ENCODE peak calls at places on chromosomes 3 and 15, in eight cellular contexts. N, Q, V, S, J, D, K and C are unnamed samples.

GRCh38 chr15:25903024-25903581 is 40.0 kb upstream of the ATP10A start:
- DNase-seq in N (no peak), Q (no peak), V (no peak), S (no peak), J (no peak), D (no peak), K (no peak), C (no peak)

GRCh38 chr3:53044371-53045106 is 1.3 kb downstream of the SFMBT1 start:
- DNase-seq in N (no peak), Q (peak), V (no peak), S (no peak), J (no peak), D (peak), K (peak), C (peak)

GRCh38 chr3:162437480-162437879 is 940.9 kb downstream of the OTOL1 start:
- DNase-seq in N (no peak), Q (no peak), V (no peak), S (no peak), J (no peak), D (no peak), K (no peak), C (no peak)

GRCh38 chr15:95252404-95252803 is 1021.0 kb downstream of the MCTP2 start:
- DNase-seq in N (no peak), Q (no peak), V (no peak), S (no peak), J (no peak), D (no peak), K (no peak), C (no peak)

GRCh38 chr15:87368511-87368910 is 888.0 kb downstream of the NTRK3 start:
- DNase-seq in N (no peak), Q (no peak), V (no peak), S (no peak), J (no peak), D (no peak), K (no peak), C (no peak)

GRCh38 chr15:33293619-33294309 is 17.0 kb upstream of the RYR3 start:
- DNase-seq in N (no peak), Q (no peak), V (no peak), S (peak), J (no peak), D (no peak), K (no peak), C (no peak)

GRCh38 chr3:23750573-23751484 is 54.9 kb upstream of the UBE2E1 start:
- DNase-seq in N (no peak), Q (no peak), V (no peak), S (no peak), J (no peak), D (no peak), K (no peak), C (no peak)

GRCh38 chr3:112115161-112115739 is 17.8 kb downstream of the GCSAM start:
- DNase-seq in N (no peak), Q (no peak), V (no peak), S (no peak), J (no peak), D (no peak), K (no peak), C (no peak)

GRCh38 chr3:134650431-134651346 is at the start of gene KY:
- DNase-seq in N (no peak), Q (peak), V (no peak), S (peak), J (no peak), D (peak), K (peak), C (no peak)

GRCh38 chr3:105845488-105845887 is 23.3 kb downstream of the CBLB start:
- DNase-seq in N (no peak), Q (no peak), V (no peak), S (no peak), J (no peak), D (no peak), K (no peak), C (no peak)

GRCh38 chr3:197694251-197694650 is 42.5 kb downstream of the RUBCN start:
- DNase-seq in N (no peak), Q (no peak), V (no peak), S (no peak), J (no peak), D (no peak), K (no peak), C (no peak)

GRCh38 chr3:8629151-8630021 is 15.2 kb downstream of the SSUH2 start:
- DNase-seq in N (peak), Q (no peak), V (peak), S (no peak), J (no peak), D (peak), K (no peak), C (peak)

GRCh38 chr15:51460796-51461195 is 119.3 kb downstream of the GLDN start:
- DNase-seq in N (no peak), Q (no peak), V (no peak), S (no peak), J (no peak), D (no peak), K (no peak), C (no peak)

GRCh38 chr3:151011427-151011826 is 38.9 kb upstream of the CLRN1 start:
- DNase-seq in N (no peak), Q (no peak), V (no peak), S (no peak), J (no peak), D (no peak), K (no peak), C (no peak)

GRCh38 chr3:188584958-188585689 is 431.2 kb downstream of the LPP start:
- DNase-seq in N (no peak), Q (no peak), V (no peak), S (no peak), J (no peak), D (no peak), K (no peak), C (no peak)

GRCh38 chr3:149813367-149814281 is 609 bp downstream of the RNF13 start:
- DNase-seq in N (peak), Q (no peak), V (no peak), S (peak), J (no peak), D (no peak), K (no peak), C (no peak)

GRCh38 chr3:139846729-139847128 is 88.3 kb upstream of the CLSTN2 start:
- DNase-seq in N (no peak), Q (no peak), V (no peak), S (no peak), J (no peak), D (no peak), K (no peak), C (no peak)

GRCh38 chr3:13416002-13416793 is 3.9 kb downstream of the NUP210 start:
- DNase-seq in N (no peak), Q (no peak), V (no peak), S (no peak), J (no peak), D (no peak), K (no peak), C (no peak)

GRCh38 chr3:193826126-193826795 is 233.3 kb downstream of the OPA1 start:
- DNase-seq in N (peak), Q (no peak), V (no peak), S (peak), J (no peak), D (peak), K (peak), C (peak)

GRCh38 chr3:79906106-79906505 is 138.3 kb upstream of the ROBO1 start:
- DNase-seq in N (no peak), Q (no peak), V (no peak), S (no peak), J (no peak), D (no peak), K (no peak), C (no peak)

GRCh38 chr3:126130081-126130855 is 46.3 kb upstream of the SLC41A3 start:
- DNase-seq in N (no peak), Q (no peak), V (no peak), S (peak), J (peak), D (peak), K (peak), C (no peak)

GRCh38 chr15:53811530-53811929 is 52.1 kb upstream of the WDR72 start:
- DNase-seq in N (no peak), Q (no peak), V (peak), S (no peak), J (no peak), D (no peak), K (no peak), C (no peak)

GRCh38 chr3:123732447-123732846 is 147.6 kb upstream of the HACD2 start:
- DNase-seq in N (no peak), Q (no peak), V (no peak), S (no peak), J (no peak), D (no peak), K (no peak), C (peak)

GRCh38 chr3:38588276-38588971 is 61.1 kb downstream of the SCN5A start:
- DNase-seq in N (no peak), Q (peak), V (no peak), S (no peak), J (peak), D (peak), K (peak), C (no peak)

GRCh38 chr15:58378241-58379085 is 53.3 kb upstream of the LIPC start:
- DNase-seq in N (no peak), Q (no peak), V (no peak), S (no peak), J (no peak), D (no peak), K (no peak), C (peak)

GRCh38 chr3:141442914-141443313 is 43.9 kb upstream of the RASA2 start:
- DNase-seq in N (no peak), Q (no peak), V (no peak), S (no peak), J (no peak), D (no peak), K (no peak), C (no peak)

GRCh38 chr3:10286596-10287295 is 6.0 kb downstream of the GHRL start:
- DNase-seq in N (no peak), Q (peak), V (peak), S (no peak), J (no peak), D (no peak), K (no peak), C (peak)

GRCh38 chr3:75171632-75172230 is 492.4 kb upstream of the FRG2C start:
- DNase-seq in N (no peak), Q (no peak), V (no peak), S (no peak), J (no peak), D (no peak), K (no peak), C (no peak)

GRCh38 chr15:94691169-94691568 is 459.8 kb downstream of the MCTP2 start:
- DNase-seq in N (no peak), Q (no peak), V (no peak), S (no peak), J (no peak), D (no peak), K (no peak), C (no peak)

GRCh38 chr3:62615258-62615840 is 242.0 kb upstream of the FEZF2 start:
- DNase-seq in N (no peak), Q (no peak), V (no peak), S (no peak), J (no peak), D (no peak), K (no peak), C (no peak)

GRCh38 chr15:69457304-69458280 is 5.0 kb downstream of the RPLP1 start:
- DNase-seq in N (no peak), Q (no peak), V (no peak), S (no peak), J (no peak), D (no peak), K (no peak), C (no peak)
- TF ChIP-seq POLR2A in N (no peak), Q (no peak), V (no peak), S (no peak), J (no peak), D (no peak), K (no peak), C (no peak)

GRCh38 chr15:48940508-48940907 is 23.2 kb downstream of the SHC4 start:
- DNase-seq in N (no peak), Q (no peak), V (no peak), S (no peak), J (no peak), D (no peak), K (no peak), C (peak)
- TF ChIP-seq POLR2A in N (no peak), Q (no peak), V (no peak), S (no peak), J (no peak), D (no peak), K (no peak), C (no peak)

GRCh38 chr15:77489647-77490046 is 69.0 kb downstream of the HMG20A start:
- DNase-seq in N (no peak), Q (no peak), V (no peak), S (no peak), J (no peak), D (no peak), K (no peak), C (no peak)

GRCh38 chr15:77483426-77483825 is 62.7 kb downstream of the HMG20A start:
- DNase-seq in N (no peak), Q (no peak), V (no peak), S (no peak), J (no peak), D (no peak), K (no peak), C (no peak)

GRCh38 chr15:77484994-77485393 is 64.3 kb downstream of the HMG20A start:
- DNase-seq in N (no peak), Q (no peak), V (no peak), S (no peak), J (no peak), D (no peak), K (no peak), C (no peak)

GRCh38 chr15:77486542-77487478 is 66.1 kb downstream of the HMG20A start:
- DNase-seq in N (no peak), Q (no peak), V (no peak), S (no peak), J (no peak), D (no peak), K (no peak), C (no peak)

DNA sequence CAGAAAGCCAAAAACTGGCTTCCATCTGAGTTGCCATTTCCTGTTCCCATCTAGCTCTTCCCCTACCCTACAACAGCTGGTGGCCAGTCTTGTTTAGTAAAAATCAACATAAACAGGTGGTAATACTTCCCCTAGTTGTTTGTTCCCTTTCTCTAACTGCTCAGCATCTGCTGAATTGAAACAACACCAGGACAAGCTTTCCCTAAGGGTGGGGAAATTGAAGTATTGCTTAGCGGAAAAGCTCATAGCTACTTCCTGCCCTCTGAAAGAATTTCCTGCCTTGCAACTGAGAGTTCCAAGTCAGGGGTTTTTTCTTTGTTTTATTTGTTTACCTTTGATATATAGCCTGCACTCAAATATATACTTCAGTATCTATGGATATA is 66.8 kb downstream of the HMG20A start:
- DNase-seq in N (no peak), Q (no peak), V (no peak), S (no peak), J (no peak), D (no peak), K (no peak), C (no peak)
- TF ChIP-seq POLR2A in N (no peak), Q (no peak), V (no peak), S (no peak), J (no peak), D (no peak), K (no peak), C (no peak)

GRCh38 chr3:930866-931265 is 162.0 kb upstream of the CNTN6 start:
- DNase-seq in N (no peak), Q (no peak), V (no peak), S (no peak), J (no peak), D (no peak), K (no peak), C (no peak)
- TF ChIP-seq POLR2A in N (no peak), Q (no peak), V (no peak), S (no peak), J (no peak), D (no peak), K (no peak), C (no peak)

GRCh38 chr3:133479895-133480669 is 80.2 kb downstream of the BFSP2 start:
- DNase-seq in N (no peak), Q (no peak), V (peak), S (peak), J (no peak), D (no peak), K (no peak), C (no peak)
- TF ChIP-seq POLR2A in N (no peak), Q (no peak), V (no peak), S (no peak), J (no peak), D (no peak), K (no peak), C (no peak)

GRCh38 chr3:50318615-50319014 is 3.9 kb downstream of the HYAL2 start:
- DNase-seq in N (no peak), Q (peak), V (no peak), S (no peak), J (no peak), D (no peak), K (no peak), C (no peak)
- TF ChIP-seq POLR2A in N (no peak), Q (no peak), V (no peak), S (no peak), J (no peak), D (no peak), K (no peak), C (no peak)

GRCh38 chr3:170730071-170730812 is 139.8 kb downstream of the RPL22L1 start:
- DNase-seq in N (no peak), Q (no peak), V (no peak), S (no peak), J (no peak), D (no peak), K (no peak), C (no peak)
- TF ChIP-seq POLR2A in N (no peak), Q (no peak), V (no peak), S (no peak), J (no peak), D (no peak), K (no peak), C (no peak)

DNA sequence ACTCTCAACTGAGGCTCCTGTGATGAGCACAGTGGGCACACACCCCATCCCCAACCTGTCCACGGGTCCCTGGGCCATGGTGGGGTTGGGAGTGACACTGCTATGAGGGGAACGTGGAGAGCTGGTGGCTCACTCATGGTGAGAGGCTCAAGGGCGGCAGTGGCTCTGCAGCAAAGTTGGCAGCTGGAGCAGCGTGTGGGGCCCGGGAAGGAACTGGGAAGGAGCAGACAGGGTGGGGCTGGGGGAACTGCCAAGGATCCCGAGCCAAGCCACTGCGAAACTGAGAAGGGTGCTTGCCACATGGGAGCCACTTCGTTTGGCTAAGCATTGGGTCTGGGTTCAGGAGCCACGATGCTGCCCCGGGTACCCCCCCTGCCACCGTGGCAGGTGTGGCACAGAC is 80.1 kb downstream of the SNRK start:
- DNase-seq in N (no peak), Q (no peak), V (no peak), S (no peak), J (no peak), D (peak), K (no peak), C (no peak)
- TF ChIP-seq POLR2A in N (no peak), Q (no peak), V (no peak), S (no peak), J (no peak), D (no peak), K (no peak), C (no peak)

DNA sequence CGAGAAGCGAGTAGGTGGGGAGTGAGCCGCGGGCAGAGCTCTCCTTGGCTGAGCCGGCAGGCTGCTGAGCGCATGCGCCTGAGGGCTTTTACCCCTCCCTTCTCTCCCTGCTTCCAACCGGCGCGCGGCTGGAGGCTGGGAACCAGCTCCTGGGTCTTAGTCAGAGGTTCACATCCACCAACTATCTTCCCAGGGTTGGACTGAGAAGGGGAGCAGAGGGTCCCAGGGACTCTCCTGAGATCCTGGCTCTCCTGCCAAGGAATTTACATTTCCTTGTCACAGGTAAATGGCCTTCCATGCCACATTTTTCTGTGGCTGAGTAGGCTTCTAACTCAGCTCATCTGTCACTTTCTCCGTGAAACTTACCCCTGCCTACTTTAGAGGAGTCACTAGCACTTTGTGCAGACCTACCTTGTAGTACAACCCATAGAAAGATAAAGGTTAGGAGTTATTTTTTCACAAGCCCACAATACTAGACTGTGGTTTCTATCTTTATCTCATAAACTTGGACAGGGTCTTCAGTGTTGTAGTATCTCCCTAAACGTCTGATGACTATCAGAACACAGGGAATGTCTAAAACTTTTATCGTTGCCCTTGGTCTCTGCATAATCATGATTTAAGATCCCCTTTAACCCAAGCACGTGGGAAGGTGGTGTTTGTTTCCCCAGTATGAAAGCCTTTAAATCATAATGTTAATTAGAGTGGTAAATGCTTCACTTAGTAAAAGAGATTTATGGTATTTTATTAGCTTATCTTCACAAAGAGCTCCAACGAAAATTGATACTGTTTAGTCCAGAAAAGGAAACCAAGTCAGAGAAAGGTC is 617 bp upstream of the TBC1D5 start:
- DNase-seq in N (no peak), Q (no peak), V (no peak), S (no peak), J (no peak), D (peak), K (no peak), C (no peak)
- TF ChIP-seq POLR2A in N (no peak), Q (peak), V (peak), S (no peak), J (no peak), D (no peak), K (peak), C (peak)

GRCh38 chr3:31410411-31410810 is 122.3 kb upstream of the STT3B start:
- DNase-seq in N (no peak), Q (no peak), V (no peak), S (no peak), J (no peak), D (no peak), K (no peak), C (no peak)

GRCh38 chr3:31409866-31410265 is 122.9 kb upstream of the STT3B start:
- DNase-seq in N (no peak), Q (no peak), V (no peak), S (no peak), J (no peak), D (no peak), K (no peak), C (no peak)

GRCh38 chr3:31407665-31408064 is 125.1 kb upstream of the STT3B start:
- DNase-seq in N (no peak), Q (no peak), V (no peak), S (no peak), J (no peak), D (no peak), K (no peak), C (no peak)

GRCh38 chr3:31408720-31409119 is 124.0 kb upstream of the STT3B start:
- DNase-seq in N (no peak), Q (no peak), V (no peak), S (no peak), J (no peak), D (no peak), K (no peak), C (no peak)

DNA sequence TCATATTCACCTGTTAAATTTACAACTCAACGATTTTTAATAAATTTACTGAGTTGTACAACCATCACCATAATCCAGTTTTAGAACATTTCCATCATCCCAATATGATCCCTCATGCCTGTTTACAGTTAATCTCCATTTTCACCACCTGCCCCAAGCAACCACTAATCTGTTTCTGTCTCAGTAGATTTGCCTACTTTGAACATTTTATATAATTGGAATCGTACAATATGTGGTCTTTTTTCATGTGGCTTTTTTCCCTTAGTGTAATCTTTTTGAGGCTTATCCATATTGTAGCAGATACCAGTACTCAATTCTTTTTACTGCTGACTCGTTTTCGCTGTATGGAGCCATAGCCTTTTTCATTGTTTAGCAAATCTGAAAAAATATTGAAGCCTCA is 123.3 kb upstream of the STT3B start:
- DNase-seq in N (no peak), Q (no peak), V (no peak), S (no peak), J (no peak), D (no peak), K (no peak), C (no peak)
- TF ChIP-seq POLR2A in N (no peak), Q (no peak), V (no peak), S (no peak), J (no peak), D (no peak), K (no peak), C (no peak)